ENCODE peak calls at places on chromosomes 4 and X, in seven cellular contexts. U is NCI-H460; I is stimulated activated CD4-positive, alpha-beta T cell treated with anti-CD3 and anti-CD28 coated beads, Interleukin-1b, Interleukin-23, amount 100 ng/mL, for 4 hours; E is T-helper 2 cell; R is iris pigment epithelial cell; O is NB4; L is NCI-H2171 treated with DMSO at 0.1 percent for 48 hours. W is an unnamed sample.
A peak's percentile ranks its signal among the peaks of the same experiment; 100 is the strongest.

GRCh38 chr4:83320548-83320947 is 14.1 kb downstream of the HPSE start:
- DNase-seq in L (no peak), O (peak; percentile 95), R (peak; percentile 67), U (no peak), I (no peak), E (no peak), W (peak; percentile 91)

GRCh38 chr4:94534401-94535312 is 82.9 kb downstream of the PDLIM5 start:
- DNase-seq in O (peak; percentile 28), L (no peak), R (no peak), E (no peak), I (no peak), U (no peak), W (peak; percentile 90)

GRCh38 chrX:67604979-67605703 is 61.3 kb downstream of the AR start:
- DNase-seq in O (no peak), E (no peak), R (peak; percentile 89), I (no peak), L (no peak), U (no peak), W (peak; percentile 39)

GRCh38 chr4:66330125-66330524 is 659.8 kb upstream of the EPHA5 start:
- DNase-seq in L (no peak), U (no peak), R (peak; percentile 2), O (no peak), I (no peak), E (no peak), W (no peak)

GRCh38 chrX:46204721-46205422 is 340.3 kb downstream of the ZNF674 start:
- DNase-seq in O (no peak), I (no peak), E (no peak), R (peak; percentile 1), U (no peak), L (no peak), W (peak; percentile 6)

GRCh38 chr4:183175631-183176232 is 76.7 kb downstream of the WWC2 start:
- DNase-seq in E (no peak), L (no peak), I (no peak), R (peak; percentile 65), U (no peak), O (no peak), W (no peak)

GRCh38 chr4:105509291-105509690 is 35.4 kb upstream of the PPA2 start:
- DNase-seq in L (no peak), I (no peak), O (peak; percentile 11), U (no peak), R (no peak), E (no peak), W (peak; percentile 69)

GRCh38 chr4:110460074-110460761 is 15.7 kb upstream of the ENPEP start:
- DNase-seq in E (no peak), L (no peak), U (no peak), R (no peak), O (no peak), I (no peak), W (no peak)

GRCh38 chr4:113469023-113469390 is 292.5 kb downstream of the CAMK2D start:
- DNase-seq in I (no peak), U (no peak), R (peak; percentile 55), E (no peak), L (no peak), O (no peak), W (no peak)

GRCh38 chr4:22174640-22175039 is 226.1 kb upstream of the KCNIP4 start:
- DNase-seq in O (no peak), E (no peak), I (no peak), L (no peak), U (no peak), R (no peak), W (no peak)

GRCh38 chrX:44343412-44343942 is at the start of gene EFHC2:
- DNase-seq in L (no peak), I (no peak), E (peak; percentile 12), U (no peak), O (peak; percentile 58), R (peak; percentile 4), W (no peak)

GRCh38 chrX:106940068-106940467 is 19.9 kb downstream of the CLDN2 start:
- DNase-seq in L (no peak), R (no peak), U (no peak), O (no peak), E (no peak), I (no peak), W (no peak)

GRCh38 chrX:109911046-109911445 is 91.9 kb upstream of the TMEM164 start:
- DNase-seq in U (no peak), O (no peak), R (no peak), L (no peak), I (no peak), E (no peak), W (no peak)

GRCh38 chr4:108941914-108942379 is 179.1 kb upstream of the ETNPPL start:
- DNase-seq in L (no peak), U (no peak), O (peak; percentile 2), I (no peak), R (no peak), E (no peak), W (no peak)

GRCh38 chrX:118325453-118325852 is 20.5 kb upstream of the WDR44 start:
- DNase-seq in R (peak; percentile 7), O (peak; percentile 7), U (no peak), I (no peak), E (no peak), L (no peak), W (no peak)

GRCh38 chrX:68784816-68785215 is 44.0 kb upstream of the EFNB1 start:
- DNase-seq in L (no peak), E (no peak), I (no peak), O (no peak), R (no peak), U (no peak), W (no peak)

GRCh38 chrX:52865328-52865980 is 2.4 kb downstream of the XAGE3 start:
- DNase-seq in E (no peak), O (no peak), U (no peak), I (no peak), R (peak; percentile 10), L (no peak), W (no peak)

GRCh38 chrX:25019707-25020390 is 4.1 kb upstream of the ARX start:
- DNase-seq in O (no peak), I (no peak), R (no peak), E (no peak), L (peak; percentile 1), U (no peak), W (no peak)

GRCh38 chrX:2434764-2435163 is 66.0 kb downstream of the DHRSX start:
- DNase-seq in E (no peak), R (no peak), I (no peak), U (no peak), O (no peak), L (no peak), W (no peak)

GRCh38 chr4:8860892-8861575 is 10.6 kb downstream of the HMX1 start:
- DNase-seq in R (no peak), E (no peak), O (no peak), L (no peak), I (no peak), U (no peak), W (no peak)

GRCh38 chr4:6641164-6641970 is 882 bp downstream of the MRFAP1 start:
- DNase-seq in O (peak; percentile 60), L (no peak), E (peak; percentile 21), R (peak; percentile 62), U (no peak), I (peak; percentile 23), W (peak; percentile 57)

GRCh38 chr4:183729430-183730328 is 70.6 kb downstream of the TRAPPC11 start:
- DNase-seq in U (no peak), O (no peak), E (no peak), I (no peak), R (peak; percentile 22), L (no peak), W (no peak)

GRCh38 chr4:67087897-67088296 is 457.4 kb downstream of the CENPC start:
- DNase-seq in U (peak; percentile 30), L (no peak), E (peak; percentile 2), I (peak; percentile 12), R (peak; percentile 12), O (peak; percentile 59), W (peak; percentile 41)

GRCh38 chr4:176789955-176790354 is 2.8 kb downstream of the VEGFC start:
- DNase-seq in E (no peak), L (peak; percentile 6), O (peak; percentile 40), R (peak; percentile 65), I (no peak), U (peak; percentile 46), W (peak; percentile 74)

GRCh38 chrX:134544189-134544588 is 84.2 kb downstream of the HPRT1 start:
- DNase-seq in E (no peak), R (no peak), O (no peak), U (no peak), L (no peak), I (no peak), W (no peak)

GRCh38 chr4:80619070-80619674 is 283.6 kb downstream of the CFAP299 start:
- DNase-seq in E (no peak), O (peak; percentile 4), U (no peak), L (no peak), R (peak; percentile 11), I (no peak), W (peak; percentile 2)

W was measured in MV-4-11.